ENCODE peak calls at places on chromosomes 2 and 18, in six cellular contexts. I is neuronal stem cell, X is H1, Z is trophoblast cell, N is H9, M is IMR-90. O is an unnamed sample.

GRCh38 chr2:190344275-190344827 is 962 bp downstream of the INPP1 start:
- DNase-seq in I (no peak), X (no peak), Z (peak; percentile 15), N (no peak), M (no peak), O (peak; percentile 44)

GRCh38 chr18:74832999-74833398 is 235.3 kb downstream of the ZNF407 start:
- DNase-seq in I (no peak), X (no peak), Z (no peak), N (no peak), M (no peak), O (no peak)

GRCh38 chr18:24274822-24275221 is 122.8 kb downstream of the OSBPL1A start:
- DNase-seq in I (no peak), X (no peak), Z (no peak), N (no peak), M (no peak), O (no peak)

GRCh38 chr18:63564576-63564975 is 22.4 kb downstream of the SERPINB12 start:
- DNase-seq in I (no peak), X (no peak), Z (no peak), N (no peak), M (no peak), O (no peak)

GRCh38 chr18:41690332-41691110 is 264.5 kb upstream of the PIK3C3 start:
- DNase-seq in I (no peak), X (no peak), Z (no peak), N (no peak), M (no peak), O (peak; percentile 91)

GRCh38 chr2:230942920-230943896 is 18.2 kb upstream of the GPR55 start:
- DNase-seq in I (no peak), X (no peak), Z (no peak), N (no peak), M (no peak), O (no peak)

GRCh38 chr2:179818546-179818945 is 42.9 kb downstream of the ZNF385B start:
- DNase-seq in I (no peak), X (no peak), Z (no peak), N (no peak), M (no peak), O (no peak)

GRCh38 chr2:172552547-172553291 is 3.2 kb upstream of the PDK1 start:
- DNase-seq in I (no peak), X (no peak), Z (peak; percentile 4), N (no peak), M (peak; percentile 96), O (peak; percentile 80)

GRCh38 chr18:50011813-50012445 is 183.0 kb downstream of the MYO5B start:
- DNase-seq in I (no peak), X (no peak), Z (no peak), N (no peak), M (peak; percentile 75), O (peak; percentile 56)

GRCh38 chr18:36186461-36187137 is 698 bp upstream of the MOCOS start:
- DNase-seq in I (no peak), X (no peak), Z (peak; percentile 22), N (peak; percentile 60), M (no peak), O (peak; percentile 17)

GRCh38 chr2:62267687-62268086 is 71.8 kb downstream of the B3GNT2 start:
- DNase-seq in I (no peak), X (no peak), Z (no peak), N (no peak), M (no peak), O (no peak)

GRCh38 chr2:62263076-62263475 is 67.2 kb downstream of the B3GNT2 start:
- DNase-seq in I (no peak), X (no peak), Z (no peak), N (no peak), M (no peak), O (no peak)

GRCh38 chr2:62265116-62265515 is 69.2 kb downstream of the B3GNT2 start:
- DNase-seq in I (no peak), X (no peak), Z (no peak), N (no peak), M (no peak), O (peak; percentile 48)

GRCh38 chr2:62270728-62271127 is 74.8 kb downstream of the B3GNT2 start:
- DNase-seq in I (no peak), X (no peak), Z (no peak), N (no peak), M (peak; percentile 11), O (peak; percentile 10)

GRCh38 chr2:62266433-62267038 is 70.6 kb downstream of the B3GNT2 start:
- DNase-seq in I (no peak), X (peak; percentile 19), Z (peak; percentile 21), N (peak; percentile 63), M (peak; percentile 76), O (peak; percentile 92)
- H3K14ac ChIP-seq in I (no peak overlapping the region), X (no peak overlapping the region), Z (peak overlapping the region; percentile 73), N (peak overlapping the region; percentile 31), M (no peak overlapping the region), O (no peak overlapping the region)

GRCh38 chr2:85265304-85265703 is 62.5 kb downstream of the TGOLN2 start:
- DNase-seq in I (no peak), X (no peak), Z (no peak), N (no peak), M (no peak), O (no peak)

GRCh38 chr2:85263591-85263990 is 64.2 kb downstream of the TGOLN2 start:
- DNase-seq in I (no peak), X (no peak), Z (no peak), N (no peak), M (no peak), O (no peak)

GRCh38 chr2:85266424-85267041 is 61.3 kb downstream of the TGOLN2 start:
- DNase-seq in I (peak; percentile 52), X (no peak), Z (peak; percentile 68), N (peak; percentile 82), M (peak; percentile 56), O (no peak)

GRCh38 chr2:85259865-85260264 is 67.9 kb downstream of the TGOLN2 start:
- DNase-seq in I (no peak), X (no peak), Z (peak; percentile 13), N (no peak), M (no peak), O (no peak)

GRCh38 chr2:85264471-85264870 is 63.3 kb downstream of the TGOLN2 start:
- DNase-seq in I (no peak), X (no peak), Z (no peak), N (no peak), M (peak; percentile 33), O (no peak)
- H3K27ac ChIP-seq in I (no peak overlapping the region), X (no peak overlapping the region), Z (peak overlapping the region; percentile 65), N (no peak overlapping the region), M (no peak overlapping the region), O (peak overlapping the region; percentile 48)

GRCh38 chr2:47250576-47251403 is 95.7 kb upstream of the STPG4 start:
- DNase-seq in I (no peak), X (no peak), Z (peak; percentile 72), N (no peak), M (no peak), O (no peak)

GRCh38 chr2:47251404-47251675 is 96.2 kb upstream of the STPG4 start:
- DNase-seq in I (no peak), X (no peak), Z (no peak), N (no peak), M (no peak), O (no peak)

GRCh38 chr2:47255794-47256193 is 100.7 kb upstream of the STPG4 start:
- DNase-seq in I (no peak), X (no peak), Z (no peak), N (no peak), M (no peak), O (no peak)

GRCh38 chr2:47254464-47254863 is 99.4 kb upstream of the STPG4 start:
- DNase-seq in I (no peak), X (no peak), Z (no peak), N (no peak), M (no peak), O (no peak)

GRCh38 chr2:47253440-47253839 is 98.3 kb upstream of the STPG4 start:
- DNase-seq in I (no peak), X (no peak), Z (no peak), N (no peak), M (no peak), O (no peak)
- H3K14ac ChIP-seq in I (no peak overlapping the region), X (no peak overlapping the region), Z (no peak overlapping the region), N (no peak overlapping the region), M (no peak overlapping the region), O (no peak overlapping the region)

DNA sequence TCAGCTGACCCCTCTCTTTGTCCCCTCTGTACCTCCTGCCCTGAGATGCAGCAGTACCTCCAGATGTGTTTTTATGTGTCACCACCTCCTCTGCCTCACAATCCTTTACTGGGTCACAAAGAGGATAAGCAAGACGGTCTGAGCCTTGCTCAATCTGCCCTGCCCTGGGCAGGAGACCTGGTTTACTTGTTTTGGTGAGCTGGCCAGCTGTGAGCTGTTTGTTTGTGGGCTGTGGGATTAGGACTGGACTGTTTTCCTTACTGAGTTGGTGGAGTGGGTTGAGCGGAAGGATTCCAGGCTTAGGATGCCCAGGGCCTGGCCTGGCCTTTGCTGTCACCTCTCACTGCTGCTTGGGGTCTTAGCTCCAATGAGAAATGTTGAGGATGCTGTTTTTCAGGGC is 299.5 kb downstream of the SRBD1 start:
- DNase-seq in I (no peak), X (no peak), Z (no peak), N (no peak), M (no peak), O (peak; percentile 25)
- H3K27ac ChIP-seq in I (no peak overlapping the region), X (no peak overlapping the region), Z (no peak overlapping the region), N (no peak overlapping the region), M (no peak overlapping the region), O (no peak overlapping the region)

DNA sequence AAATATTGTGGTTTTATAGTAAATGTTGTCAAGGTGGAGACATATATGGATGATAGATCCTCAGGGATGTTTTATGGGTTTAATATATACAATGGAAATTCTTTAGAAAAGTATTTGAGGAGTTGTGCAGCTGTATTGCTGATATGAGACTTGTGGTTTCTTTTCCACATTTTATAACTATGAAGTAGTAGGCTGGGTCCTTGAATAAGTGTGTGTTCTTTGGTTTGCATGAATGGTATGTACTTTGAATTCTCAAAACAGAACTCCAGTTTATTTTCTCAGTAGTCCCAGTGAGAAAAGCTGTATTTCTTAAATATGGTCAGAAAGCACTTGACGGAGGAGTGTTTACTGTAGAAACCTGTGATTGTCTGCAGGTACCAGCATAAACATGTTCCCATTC is 42.4 kb downstream of the PLCL1 start:
- DNase-seq in I (no peak), X (no peak), Z (peak; percentile 17), N (no peak), M (peak; percentile 73), O (peak; percentile 47)
- H3K14ac ChIP-seq in I (no peak overlapping the region), X (no peak overlapping the region), Z (no peak overlapping the region), N (no peak overlapping the region), M (no peak overlapping the region), O (no peak overlapping the region)

GRCh38 chr18:58391932-58392331 is 237.0 kb downstream of the ALPK2 start:
- DNase-seq in I (no peak), X (no peak), Z (no peak), N (no peak), M (no peak), O (no peak)
- H3K27ac ChIP-seq in I (no peak overlapping the region), X (no peak overlapping the region), Z (peak overlapping the region; percentile 77), N (no peak overlapping the region), M (no peak overlapping the region), O (no peak overlapping the region)

GRCh38 chr2:168044579-168044978 is 202.8 kb downstream of the STK39 start:
- DNase-seq in I (no peak), X (no peak), Z (no peak), N (no peak), M (no peak), O (no peak)
- H3K14ac ChIP-seq in I (no peak overlapping the region), X (no peak overlapping the region), Z (no peak overlapping the region), N (no peak overlapping the region), M (no peak overlapping the region), O (no peak overlapping the region)

GRCh38 chr2:235024191-235024611 is 72.4 kb downstream of the SH3BP4 start:
- DNase-seq in I (no peak), X (no peak), Z (no peak), N (no peak), M (peak; percentile 69), O (peak; percentile 34)
- H3K27ac ChIP-seq in I (no peak overlapping the region), X (no peak overlapping the region), Z (no peak overlapping the region), N (no peak overlapping the region), M (peak overlapping the region; percentile 31), O (peak overlapping the region; percentile 49)

GRCh38 chr2:72789241-72789640 is 36.6 kb downstream of the EXOC6B start:
- DNase-seq in I (no peak), X (no peak), Z (no peak), N (no peak), M (no peak), O (no peak)
- H3K14ac ChIP-seq in I (no peak overlapping the region), X (no peak overlapping the region), Z (no peak overlapping the region), N (no peak overlapping the region), M (peak overlapping the region; percentile 31), O (no peak overlapping the region)

O was measured in mesenchymal stem cell.